ENCODE peak calls at places on chromosomes 13 and 19, in nine cellular contexts. K is GM12865, A is dorsolateral prefrontal cortex, M is neural progenitor cell, B is brain microvascular endothelial cell, E is tibial artery, U is OCI-LY7, W is endothelial cell, S is lower lobe of right lung. L is an unnamed sample.

GRCh38 chr13:107608736-107609135 is 606.6 kb downstream of the LIG4 start:
- DNase-seq in K (no peak), A (no peak), M (no peak), B (no peak), E (no peak), U (no peak), W (no peak), S (no peak), L (no peak)

GRCh38 chr13:77019756-77020155 is 7.2 kb downstream of the FBXL3 start:
- DNase-seq in K (no peak), A (no peak), M (no peak), B (no peak), E (no peak), U (no peak), W (no peak), S (no peak), L (no peak)

GRCh38 chr19:2627319-2627829 is 75.1 kb downstream of the GNG7 start:
- DNase-seq in K (peak), A (peak), M (no peak), B (peak), E (peak), U (peak), W (no peak), S (peak), L (no peak)

GRCh38 chr19:18074192-18074591 is 12.5 kb downstream of the IL12RB1 start:
- DNase-seq in K (no peak), A (no peak), M (no peak), B (no peak), E (no peak), U (no peak), W (no peak), S (no peak), L (no peak)

GRCh38 chr13:36432106-36432544 is at the start of gene CCNA1:
- DNase-seq in K (peak), A (peak), M (peak), B (no peak), E (no peak), U (no peak), W (peak), S (peak), L (peak)

GRCh38 chr13:95533545-95534135 is 18.9 kb upstream of the CLDN10 start:
- DNase-seq in K (no peak), A (no peak), M (peak), B (no peak), E (no peak), U (no peak), W (peak), S (no peak), L (no peak)

GRCh38 chr13:32427852-32428580 is at the start of gene N4BP2L1:
- DNase-seq in K (peak), A (peak), M (peak), B (peak), E (peak), U (peak), W (peak), S (peak), L (peak)

GRCh38 chr19:49560358-49560900 is 19.9 kb downstream of the NOSIP start:
- DNase-seq in K (no peak), A (peak), M (no peak), B (no peak), E (peak), U (no peak), W (no peak), S (no peak), L (no peak)

GRCh38 chr13:37797606-37798005 is 72.0 kb downstream of the TRPC4 start:
- DNase-seq in K (no peak), A (no peak), M (no peak), B (no peak), E (no peak), U (no peak), W (no peak), S (no peak), L (no peak)

GRCh38 chr13:97849305-97849704 is 104.2 kb upstream of the IPO5 start:
- DNase-seq in K (peak), A (no peak), M (peak), B (no peak), E (no peak), U (peak), W (no peak), S (no peak), L (no peak)

GRCh38 chr19:18387395-18387794 is 1.4 kb downstream of the GDF15 start:
- DNase-seq in K (no peak), A (no peak), M (no peak), B (no peak), E (no peak), U (no peak), W (no peak), S (no peak), L (no peak)

GRCh38 chr13:80577951-80578670 is 237.2 kb upstream of the SPRY2 start:
- DNase-seq in K (no peak), A (no peak), M (peak), B (no peak), E (no peak), U (no peak), W (no peak), S (no peak), L (no peak)

GRCh38 chr13:113655358-113656014 is 2.5 kb downstream of the ATP4B start:
- DNase-seq in K (no peak), A (no peak), M (no peak), B (no peak), E (no peak), U (no peak), W (no peak), S (peak), L (peak)

GRCh38 chr13:101003566-101003965 is 329.0 kb upstream of the TMTC4 start:
- DNase-seq in K (no peak), A (no peak), M (no peak), B (no peak), E (no peak), U (no peak), W (no peak), S (no peak), L (no peak)

GRCh38 chr13:98542568-98543379 is 34.1 kb downstream of the STK24 start:
- DNase-seq in K (peak), A (no peak), M (no peak), B (no peak), E (peak), U (no peak), W (no peak), S (no peak), L (no peak)

GRCh38 chr13:99496322-99497142 is 4.7 kb upstream of the TM9SF2 start:
- DNase-seq in K (peak), A (no peak), M (no peak), B (peak), E (peak), U (no peak), W (no peak), S (peak), L (no peak)

GRCh38 chr13:109924376-109924775 is 138.0 kb upstream of the IRS2 start:
- DNase-seq in K (no peak), A (no peak), M (no peak), B (no peak), E (no peak), U (no peak), W (no peak), S (no peak), L (no peak)

GRCh38 chr13:99987180-99988047 is 5.8 kb downstream of the ZIC2 start:
- DNase-seq in K (no peak), A (no peak), M (peak), B (no peak), E (no peak), U (no peak), W (peak), S (no peak), L (no peak)

GRCh38 chr19:28710278-28710677 is 502.7 kb downstream of the UQCRFS1 start:
- DNase-seq in K (peak), A (no peak), M (peak), B (no peak), E (no peak), U (peak), W (no peak), S (no peak), L (no peak)

GRCh38 chr13:76687467-76687866 is 198.7 kb downstream of the KCTD12 start:
- DNase-seq in K (peak), A (no peak), M (no peak), B (no peak), E (no peak), U (no peak), W (no peak), S (no peak), L (no peak)

GRCh38 chr13:27375686-27376326 is 48.6 kb upstream of the GTF3A start:
- DNase-seq in K (peak), A (no peak), M (peak), B (peak), E (peak), U (peak), W (peak), S (peak), L (peak)

GRCh38 chr13:110236431-110236830 is 70.5 kb downstream of the COL4A1 start:
- DNase-seq in K (no peak), A (no peak), M (no peak), B (no peak), E (no peak), U (no peak), W (peak), S (no peak), L (no peak)

GRCh38 chr19:34838753-34839431 is 65.9 kb upstream of the ZNF599 start:
- DNase-seq in K (no peak), A (no peak), M (peak), B (no peak), E (no peak), U (no peak), W (peak), S (no peak), L (no peak)

GRCh38 chr13:21996049-21996448 is 325.2 kb downstream of the FGF9 start:
- DNase-seq in K (no peak), A (no peak), M (no peak), B (no peak), E (no peak), U (no peak), W (no peak), S (no peak), L (no peak)

GRCh38 chr13:70125693-70126092 is 17.4 kb upstream of the KLHL1 start:
- DNase-seq in K (no peak), A (no peak), M (no peak), B (no peak), E (no peak), U (no peak), W (no peak), S (no peak), L (no peak)

GRCh38 chr13:49821216-49821820 is 28.8 kb upstream of the KPNA3 start:
- DNase-seq in K (peak), A (no peak), M (no peak), B (no peak), E (no peak), U (no peak), W (no peak), S (no peak), L (no peak)

GRCh38 chr19:5138606-5139594 is 170.0 kb downstream of the KDM4B start:
- DNase-seq in K (peak), A (peak), M (no peak), B (peak), E (no peak), U (no peak), W (no peak), S (peak), L (no peak)

GRCh38 chr13:24141333-24141910 is 19.1 kb upstream of the SPATA13 start:
- DNase-seq in K (no peak), A (no peak), M (no peak), B (no peak), E (no peak), U (no peak), W (no peak), S (no peak), L (no peak)

DNA sequence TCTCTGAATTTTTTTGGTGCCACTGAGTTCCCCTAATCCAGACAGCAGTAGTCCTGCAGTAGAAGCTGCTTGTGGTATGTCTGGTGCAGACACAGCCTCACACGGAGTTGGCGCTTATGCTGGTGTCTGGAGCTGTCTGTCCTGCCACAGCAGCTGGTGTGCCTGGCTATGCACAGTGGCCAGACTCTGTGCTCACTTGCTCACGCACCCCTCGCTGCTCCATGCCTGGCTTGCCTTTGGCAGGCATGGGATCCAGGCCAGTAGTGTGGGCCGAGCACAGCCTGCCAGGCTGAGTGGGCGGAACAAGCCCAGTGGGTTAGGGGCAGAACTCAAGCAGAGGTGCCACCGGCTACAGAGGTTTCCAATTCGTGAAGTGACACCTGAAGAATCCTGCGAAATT is 845.9 kb upstream of the PCDH9 start:
- DNase-seq in K (no peak), A (no peak), M (no peak), B (no peak), E (no peak), U (no peak), W (no peak), S (no peak), L (no peak)
- TF ChIP-seq CTCF in K (no peak), A (no peak), M (no peak), B (no peak), E (no peak), U (no peak), W (no peak), S (no peak), L (no peak)

DNA sequence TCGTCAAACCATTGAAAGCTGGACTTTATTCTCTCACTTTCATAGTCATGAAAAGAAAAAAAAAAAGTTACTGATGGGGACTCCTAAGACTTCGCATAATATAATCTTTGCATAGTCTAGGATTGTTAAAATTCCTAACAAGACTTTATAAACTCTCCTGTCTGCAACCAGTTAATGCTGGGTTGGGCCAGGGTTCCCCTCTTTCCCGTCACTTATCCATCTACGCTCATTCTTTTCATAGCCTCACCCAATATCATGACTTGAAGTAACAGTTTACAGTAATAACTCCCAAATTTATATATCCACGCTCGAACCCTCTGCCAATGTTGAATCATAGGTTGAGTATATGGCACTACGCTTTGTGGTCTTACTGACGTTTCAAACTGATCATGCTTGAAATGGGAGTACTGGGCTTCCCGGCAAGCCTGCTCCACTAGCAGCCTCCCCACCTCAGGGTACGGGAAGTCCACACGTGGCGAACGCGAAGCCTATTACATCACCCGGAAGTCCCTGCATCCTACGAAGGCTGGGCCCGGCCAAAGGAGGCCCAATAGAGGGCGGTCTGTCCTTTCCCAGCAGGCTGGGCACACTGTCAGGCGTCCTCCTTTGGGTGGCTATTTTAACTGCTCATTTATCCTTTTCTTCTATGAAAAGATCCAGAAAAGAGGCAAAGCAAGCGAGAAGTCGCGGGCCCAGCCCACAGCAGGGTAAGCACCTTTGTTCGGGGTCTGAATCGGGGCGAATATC is 694 bp upstream of the ZNF460 start:
- DNase-seq in K (peak), A (peak), M (peak), B (peak), E (peak), U (peak), W (peak), S (peak), L (peak)
- TF ChIP-seq CTCF in K (peak), A (peak), M (peak), B (peak), E (peak), U (peak), W (no peak), S (peak), L (no peak)

GRCh38 chr13:73341748-73342147 is 282.9 kb downstream of the KLF5 start:
- DNase-seq in K (no peak), A (no peak), M (no peak), B (peak), E (no peak), U (no peak), W (no peak), S (no peak), L (no peak)
- TF ChIP-seq CTCF in K (no peak), A (no peak), M (no peak), B (peak), E (no peak), U (no peak), W (no peak), S (no peak), L (no peak)

GRCh38 chr13:40640202-40640601 is 26.2 kb downstream of the FOXO1 start:
- DNase-seq in K (no peak), A (no peak), M (no peak), B (no peak), E (no peak), U (no peak), W (no peak), S (no peak), L (no peak)
- TF ChIP-seq CTCF in K (no peak), A (no peak), M (no peak), B (no peak), E (no peak), U (no peak), W (no peak), S (no peak), L (no peak)

DNA sequence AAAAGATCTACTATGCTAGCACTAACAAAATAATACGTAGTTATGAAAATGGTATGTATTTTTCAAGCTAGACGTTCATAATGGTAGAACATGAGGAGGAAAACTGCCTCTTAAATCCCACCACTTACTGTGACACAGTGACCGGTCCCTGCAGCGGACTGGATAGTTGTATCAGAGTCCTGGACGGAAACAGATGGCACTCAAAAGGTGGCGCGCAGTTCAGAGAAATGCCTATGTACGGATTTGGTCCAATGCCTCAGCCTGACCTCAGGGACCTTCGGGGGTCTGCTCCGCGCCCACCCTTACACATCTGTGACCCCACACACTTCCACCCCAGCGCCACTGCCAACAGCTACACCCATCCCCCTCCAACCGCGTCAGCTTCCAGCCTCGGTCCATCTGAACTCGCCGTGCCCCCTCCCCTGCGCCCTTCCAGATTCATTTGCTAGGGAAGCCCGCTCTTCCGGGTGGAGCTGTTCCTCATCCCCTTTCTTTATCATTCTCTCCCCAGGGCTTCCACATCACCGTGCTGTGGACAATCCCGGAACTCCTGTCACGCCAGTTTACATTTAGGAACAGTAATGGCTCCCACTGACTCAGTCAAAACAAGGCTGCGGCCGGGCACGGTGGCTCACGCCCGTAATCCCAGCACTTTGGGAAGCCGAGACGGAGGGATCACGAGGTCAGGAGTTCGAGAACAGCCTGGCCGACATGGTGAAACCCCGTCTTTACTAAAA is 794 bp upstream of the LENG8 start:
- DNase-seq in K (no peak), A (peak), M (peak), B (peak), E (peak), U (peak), W (peak), S (peak), L (no peak)
- TF ChIP-seq CTCF in K (no peak), A (no peak), M (no peak), B (no peak), E (no peak), U (no peak), W (no peak), S (no peak), L (no peak)

GRCh38 chr13:41196620-41197019 is 2.3 kb upstream of the KBTBD7 start:
- DNase-seq in K (no peak), A (no peak), M (no peak), B (no peak), E (no peak), U (peak), W (no peak), S (no peak), L (no peak)
- TF ChIP-seq CTCF in K (peak), A (no peak), M (peak), B (peak), E (no peak), U (peak), W (no peak), S (no peak), L (no peak)

GRCh38 chr19:30302076-30302475 is 70.1 kb upstream of the ZNF536 start:
- DNase-seq in K (no peak), A (no peak), M (no peak), B (no peak), E (no peak), U (no peak), W (no peak), S (no peak), L (no peak)

GRCh38 chr19:30303131-30303654 is 69.0 kb upstream of the ZNF536 start:
- DNase-seq in K (no peak), A (no peak), M (no peak), B (no peak), E (no peak), U (no peak), W (no peak), S (no peak), L (no peak)

GRCh38 chr19:30293051-30293785 is 79.0 kb upstream of the ZNF536 start:
- DNase-seq in K (no peak), A (peak), M (no peak), B (no peak), E (no peak), U (no peak), W (no peak), S (no peak), L (no peak)

DNA sequence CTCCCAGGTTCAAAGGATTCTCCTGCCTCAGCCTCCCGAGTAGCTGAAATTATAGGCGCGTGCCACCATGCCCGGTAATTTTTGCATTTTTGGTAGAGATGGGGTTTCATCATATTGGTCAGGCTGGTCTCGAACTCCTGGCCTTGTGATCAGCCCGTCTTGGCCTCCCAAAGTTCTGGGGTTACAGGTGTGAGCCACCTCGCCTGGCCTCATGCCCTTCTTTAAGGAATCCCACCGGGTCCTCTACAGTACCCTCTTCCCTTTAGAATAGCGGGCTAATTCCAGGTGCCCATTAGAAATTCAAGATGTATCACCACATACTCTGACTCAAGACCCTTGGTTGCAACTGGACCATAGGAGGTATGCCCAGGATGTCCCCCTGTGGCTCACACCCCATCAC is 74.2 kb upstream of the ZNF536 start:
- DNase-seq in K (no peak), A (no peak), M (no peak), B (no peak), E (no peak), U (no peak), W (no peak), S (no peak), L (no peak)
- TF ChIP-seq CTCF in K (no peak), A (no peak), M (no peak), B (no peak), E (no peak), U (no peak), W (no peak), S (no peak), L (no peak)

GRCh38 chr13:111345682-111346081 is 25.2 kb downstream of the TEX29 start:
- DNase-seq in K (no peak), A (no peak), M (no peak), B (no peak), E (no peak), U (no peak), W (no peak), S (no peak), L (no peak)

GRCh38 chr13:111346281-111346680 is 25.8 kb downstream of the TEX29 start:
- DNase-seq in K (no peak), A (no peak), M (no peak), B (no peak), E (no peak), U (no peak), W (no peak), S (no peak), L (no peak)

GRCh38 chr13:111342716-111343115 is 22.3 kb downstream of the TEX29 start:
- DNase-seq in K (no peak), A (no peak), M (no peak), B (no peak), E (no peak), U (no peak), W (no peak), S (no peak), L (no peak)

GRCh38 chr13:111343186-111343805 is 22.9 kb downstream of the TEX29 start:
- DNase-seq in K (no peak), A (no peak), M (no peak), B (no peak), E (no peak), U (no peak), W (no peak), S (no peak), L (no peak)

GRCh38 chr13:111344471-111345191 is 24.2 kb downstream of the TEX29 start:
- DNase-seq in K (no peak), A (no peak), M (peak), B (peak), E (no peak), U (no peak), W (peak), S (peak), L (no peak)
- TF ChIP-seq CTCF in K (no peak), A (no peak), M (peak), B (peak), E (no peak), U (no peak), W (peak), S (peak), L (peak)

L was measured in mesothelial cell of epicardium.